ENCODE peak calls at places on chromosomes 6 and 20, in four cellular contexts. M is stomach, A is K562, D is suprapubic skin. Y is an unnamed sample.

GRCh38 chr6:13681305-13682061 is 30.2 kb downstream of the RANBP9 start:
- DNase-seq in M (no peak), A (no peak), D (no peak), Y (no peak)

GRCh38 chr20:63980806-63981728 is at the start of gene PRPF6:
- DNase-seq in M (peak), A (peak), D (peak), Y (peak)

GRCh38 chr6:118551063-118551672 is 3.1 kb downstream of the PLN start:
- DNase-seq in M (no peak), A (peak), D (no peak), Y (no peak)

GRCh38 chr6:150866147-150867073 is 908 bp downstream of the MTHFD1L start:
- DNase-seq in M (peak), A (peak), D (peak), Y (peak)

GRCh38 chr6:45493761-45494160 is 116.0 kb upstream of the SUPT3H start:
- DNase-seq in M (no peak), A (no peak), D (no peak), Y (no peak)

GRCh38 chr6:161361529-161361928 is 87.7 kb upstream of the AGPAT4 start:
- DNase-seq in M (no peak), A (no peak), D (no peak), Y (no peak)

GRCh38 chr20:62236674-62236996 is 1.7 kb upstream of the OSBPL2 start:
- DNase-seq in M (no peak), A (no peak), D (no peak), Y (no peak)

GRCh38 chr6:105793132-105793531 is 293.0 kb upstream of the PRDM1 start:
- DNase-seq in M (no peak), A (peak), D (no peak), Y (peak)

GRCh38 chr20:20711413-20711812 is 1.0 kb downstream of the RALGAPA2 start:
- DNase-seq in M (no peak), A (no peak), D (no peak), Y (peak)

GRCh38 chr6:31308050-31308844 is 36.4 kb upstream of the HLA-C start:
- DNase-seq in M (peak), A (peak), D (no peak), Y (peak)
- H3K4me3 ChIP-seq in M (peak), A (no peak), D (peak), Y (peak)

GRCh38 chr20:36462440-36463211 is 78.7 kb upstream of the MYL9 start:
- DNase-seq in M (peak), A (no peak), D (peak), Y (peak)
- TF ChIP-seq POLR2A in M (no peak), A (no peak), D (no peak), Y (peak)

GRCh38 chr6:111972714-111973678 is 80.9 kb upstream of the CCN6 start:
- DNase-seq in M (no peak), A (no peak), D (no peak), Y (peak)
- TF ChIP-seq POLR2AphosphoS5 in M (peak), A (no peak), D (no peak), Y (no peak)

GRCh38 chr6:16320533-16321340 is 82.3 kb downstream of the GMPR start:
- DNase-seq in M (no peak), A (no peak), D (no peak), Y (no peak)
- H3K4me3 ChIP-seq in M (no peak), A (peak), D (peak), Y (peak)

GRCh38 chr20:3045042-3045815 is 623 bp upstream of the MRPS26 start:
- DNase-seq in M (peak), A (peak), D (peak), Y (peak)
- TF ChIP-seq POLR2A in M (no peak), A (no peak), D (no peak), Y (no peak)

GRCh38 chr20:49747707-49748524 is 34.2 kb upstream of the B4GALT5 start:
- DNase-seq in M (peak), A (no peak), D (peak), Y (peak)
- TF ChIP-seq POLR2AphosphoS5 in M (no peak), A (no peak), D (peak), Y (no peak)

GRCh38 chr6:46651766-46652165 is 852 bp downstream of the CYP39A1 start:
- DNase-seq in M (no peak), A (no peak), D (no peak), Y (no peak)
- H3K4me3 ChIP-seq in M (peak), A (no peak), D (peak), Y (peak)

DNA sequence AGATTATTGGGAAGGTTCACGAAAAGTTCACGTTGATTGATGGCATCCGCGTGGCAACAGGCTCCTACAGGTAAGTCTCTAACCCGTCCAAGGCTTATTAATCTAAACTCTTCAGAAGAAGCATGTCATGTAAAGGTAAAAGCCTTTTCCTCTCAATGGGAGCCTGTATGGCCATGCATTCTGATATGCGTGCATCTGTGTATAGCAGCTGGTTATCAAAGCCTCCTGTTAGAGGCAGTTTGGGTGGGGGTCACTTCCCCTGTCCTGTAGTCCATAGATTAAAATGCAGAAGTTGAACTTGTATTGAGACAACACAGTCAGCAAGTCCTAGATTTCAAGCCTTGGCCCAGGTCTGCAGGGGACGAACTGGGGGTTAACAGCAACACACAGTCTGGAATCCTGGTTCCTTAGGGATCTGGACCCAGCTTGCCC is 14.2 kb upstream of the DHX35 start:
- DNase-seq in M (no peak), A (peak), D (no peak), Y (no peak)
- TF ChIP-seq POLR2A in M (no peak), A (peak), D (no peak), Y (no peak)

GRCh38 chr6:158574800-158575199 is 14.9 kb downstream of the TMEM181 start:
- DNase-seq in M (no peak), A (no peak), D (no peak), Y (no peak)
- TF ChIP-seq POLR2AphosphoS5 in M (no peak), A (no peak), D (no peak), Y (no peak)

Y was measured in transverse colon.